ENCODE peak calls at places on chromosomes 3 and 15, in six cellular contexts. K is stomach, X is body of pancreas, Z is choroid plexus epithelial cell, H is esophagus squamous epithelium, B is pancreas. J is an unnamed sample.

GRCh38 chr3:8651418-8652322 is 7.1 kb upstream of the SSUH2 start:
- DNase-seq in B (peak), X (no peak), K (no peak), Z (no peak), H (no peak), J (no peak)

GRCh38 chr3:30646181-30646876 is 39.9 kb downstream of the TGFBR2 start:
- DNase-seq in K (no peak), X (no peak), H (no peak), Z (peak), B (no peak), J (no peak)

GRCh38 chr3:71478568-71478967 is 105.0 kb downstream of the FOXP1 start:
- DNase-seq in Z (no peak), H (no peak), B (no peak), K (no peak), X (no peak), J (no peak)

GRCh38 chr3:129592362-129593150 is 13.9 kb downstream of the PLXND1 start:
- DNase-seq in X (peak), Z (peak), H (peak), K (no peak), B (no peak), J (no peak)

GRCh38 chr15:68896178-68896577 is 34.1 kb upstream of the SPESP1 start:
- DNase-seq in B (no peak), K (no peak), Z (no peak), H (no peak), X (no peak), J (no peak)

GRCh38 chr15:90750186-90750585 is 33.0 kb downstream of the BLM start:
- DNase-seq in B (no peak), X (no peak), K (no peak), Z (no peak), H (no peak), J (no peak)

GRCh38 chr15:51114437-51115119 is 19.9 kb upstream of the TNFAIP8L3 start:
- DNase-seq in H (no peak), X (no peak), K (no peak), B (no peak), Z (peak), J (no peak)

GRCh38 chr3:15206662-15207576 is 873 bp downstream of the CAPN7 start:
- DNase-seq in H (no peak), X (peak), K (peak), Z (peak), B (peak), J (no peak)

GRCh38 chr3:52614689-52615088 is 71.0 kb downstream of the PBRM1 start:
- DNase-seq in B (no peak), H (no peak), Z (peak), X (no peak), K (no peak), J (no peak)

GRCh38 chr3:133574260-133574881 is 885 bp downstream of the CDV3 start:
- DNase-seq in H (no peak), B (peak), Z (peak), K (peak), X (peak), J (no peak)

GRCh38 chr3:46565607-46566039 is 479 bp downstream of the LRRC2 start:
- DNase-seq in K (no peak), Z (no peak), H (no peak), B (peak), X (peak), J (no peak)

GRCh38 chr15:53512029-53512428 is 247.4 kb downstream of the WDR72 start:
- DNase-seq in B (no peak), H (no peak), Z (no peak), X (no peak), K (no peak), J (no peak)

GRCh38 chr3:175121225-175121624 is 262.1 kb downstream of the NAALADL2 start:
- DNase-seq in K (peak), B (no peak), X (no peak), Z (no peak), H (no peak), J (no peak)

GRCh38 chr15:50135123-50135541 is 16.1 kb upstream of the ATP8B4 start:
- DNase-seq in K (no peak), H (no peak), X (no peak), Z (peak), B (no peak), J (no peak)

GRCh38 chr3:29255854-29256696 is 24.8 kb upstream of the RBMS3 start:
- DNase-seq in H (no peak), K (no peak), X (no peak), Z (peak), B (no peak), J (no peak)

GRCh38 chr3:194740859-194741486 is 55.3 kb downstream of the FAM43A start:
- DNase-seq in B (no peak), Z (peak), H (no peak), X (no peak), K (no peak), J (no peak)

GRCh38 chr3:150739877-150740645 is 22.9 kb downstream of the SIAH2 start:
- DNase-seq in X (no peak), H (no peak), B (no peak), Z (no peak), K (no peak), J (no peak)

GRCh38 chr3:180280601-180281000 is 243.9 kb upstream of the PEX5L start:
- DNase-seq in B (no peak), X (no peak), K (no peak), Z (no peak), H (no peak), J (no peak)

GRCh38 chr3:99625237-99625622 is 13.2 kb upstream of the COL8A1 start:
- DNase-seq in H (no peak), K (no peak), B (no peak), X (no peak), Z (no peak), J (no peak)
- TF ChIP-seq CTCF in H (no peak), K (no peak), B (no peak), X (no peak), Z (no peak), J (no peak)

GRCh38 chr3:34277110-34277509 is 478.7 kb downstream of the PDCD6IP start:
- DNase-seq in H (no peak), B (no peak), X (no peak), K (no peak), Z (no peak), J (no peak)
- TF ChIP-seq CTCF in H (no peak), B (no peak), X (no peak), K (no peak), Z (peak), J (peak)

GRCh38 chr3:122383915-122384697 is at the start of gene FAM162A:
- DNase-seq in Z (peak), B (peak), K (peak), X (peak), H (peak), J (peak)
- TF ChIP-seq CTCF in Z (peak), B (peak), K (no peak), X (peak), H (peak), J (peak)

DNA sequence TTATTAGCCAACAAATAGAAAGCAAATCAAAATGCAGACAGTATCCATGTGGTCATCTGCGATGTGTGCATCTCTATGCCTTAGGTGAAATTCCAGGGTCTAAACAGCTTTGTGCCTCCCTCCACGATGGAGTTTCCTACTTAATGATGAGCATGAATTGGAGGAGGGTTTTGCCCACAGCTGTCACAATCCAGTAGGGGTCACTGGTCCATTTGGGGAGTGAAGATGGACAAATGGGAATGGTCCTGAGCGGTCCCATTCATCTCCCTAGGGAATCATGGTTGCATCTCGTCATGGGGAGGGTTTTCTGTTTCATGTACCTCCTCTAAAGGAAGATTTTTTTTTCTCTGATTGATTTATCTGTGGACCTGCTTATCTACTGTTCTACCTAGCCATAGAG is 358.0 kb downstream of the PTPRG start:
- DNase-seq in K (no peak), X (no peak), Z (no peak), B (no peak), H (no peak), J (no peak)
- TF ChIP-seq CTCF in K (no peak), X (no peak), Z (peak), B (no peak), H (no peak), J (no peak)

DNA sequence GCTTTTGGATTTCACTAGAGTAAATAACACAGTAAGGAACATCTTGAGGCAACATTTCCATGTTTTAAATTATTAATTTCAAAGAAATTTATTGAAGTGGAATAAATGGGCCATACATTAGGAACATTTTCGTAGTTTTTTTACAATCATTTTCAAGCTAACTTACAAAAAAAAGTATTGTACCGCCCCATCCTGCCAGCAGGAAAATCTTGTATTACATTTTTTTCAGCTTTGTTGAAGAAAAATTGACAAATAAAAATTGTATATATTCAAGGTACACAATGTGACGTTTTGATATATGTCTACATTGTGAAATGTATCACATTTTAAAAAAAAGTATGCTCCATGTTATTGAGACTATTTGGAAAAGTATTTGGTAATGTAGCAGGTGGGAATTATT is 1001.9 kb upstream of the NR2F2 start:
- DNase-seq in B (no peak), K (no peak), H (no peak), X (no peak), Z (no peak), J (no peak)
- TF ChIP-seq CTCF in B (no peak), K (no peak), H (no peak), X (no peak), Z (no peak), J (no peak)

GRCh38 chr3:153161714-153162512 is at the start of gene RAP2B:
- DNase-seq in X (peak), H (peak), Z (peak), B (peak), K (peak), J (peak)

GRCh38 chr3:153159771-153160397 is 2.1 kb upstream of the RAP2B start:
- DNase-seq in H (no peak), B (no peak), X (no peak), K (no peak), Z (no peak), J (no peak)

GRCh38 chr3:153161138-153161713 is 800 bp upstream of the RAP2B start:
- DNase-seq in K (peak), H (peak), B (peak), X (peak), Z (peak), J (peak)

GRCh38 chr3:153158961-153159735 is 2.9 kb upstream of the RAP2B start:
- DNase-seq in K (no peak), B (no peak), X (no peak), Z (no peak), H (no peak), J (no peak)

GRCh38 chr3:153160451-153161137 is 1.4 kb upstream of the RAP2B start:
- DNase-seq in H (peak), K (peak), Z (peak), B (peak), X (peak), J (no peak)
- TF ChIP-seq CTCF in H (no peak), K (no peak), Z (no peak), B (no peak), X (no peak), J (no peak)